ENCODE peak calls at places on chromosome 22, in nine cellular contexts. H, R, U, S, M, C, Y, J and Z are unnamed samples.

GRCh38 chr22:20315337-20316216 is 4.3 kb downstream of the DGCR6L start:
- DNase-seq in H (no peak), R (no peak), U (no peak), S (no peak), M (no peak), C (no peak), Y (no peak), J (no peak), Z (no peak)

GRCh38 chr22:22773427-22773826 is 114.2 kb upstream of the IGLL5 start:
- DNase-seq in H (no peak), R (no peak), U (no peak), S (no peak), M (no peak), C (no peak), Y (no peak), J (no peak), Z (no peak)

GRCh38 chr22:31192513-31192912 is 19.6 kb upstream of the LIMK2 start:
- DNase-seq in H (no peak), R (no peak), U (no peak), S (no peak), M (no peak), C (no peak), Y (no peak), J (peak), Z (no peak)

GRCh38 chr22:20036535-20037392 is 15.9 kb downstream of the TANGO2 start:
- DNase-seq in H (no peak), R (no peak), U (no peak), S (no peak), M (no peak), C (no peak), Y (no peak), J (no peak), Z (no peak)

GRCh38 chr22:46280999-46281623 is 13.3 kb downstream of the TTC38 start:
- DNase-seq in H (no peak), R (no peak), U (peak), S (no peak), M (no peak), C (no peak), Y (no peak), J (no peak), Z (no peak)

GRCh38 chr22:46581580-46582244 is 38.5 kb upstream of the GRAMD4 start:
- DNase-seq in H (no peak), R (no peak), U (no peak), S (no peak), M (no peak), C (no peak), Y (no peak), J (no peak), Z (no peak)

GRCh38 chr22:49541451-49542230 is 286.0 kb downstream of the BRD1 start:
- DNase-seq in H (no peak), R (no peak), U (no peak), S (no peak), M (no peak), C (no peak), Y (no peak), J (no peak), Z (no peak)

GRCh38 chr22:38564669-38565068 is 5.3 kb downstream of the DMC1 start:
- DNase-seq in H (no peak), R (no peak), U (no peak), S (no peak), M (no peak), C (no peak), Y (no peak), J (no peak), Z (no peak)

GRCh38 chr22:37464181-37464580 is 22.0 kb downstream of the MFNG start:
- DNase-seq in H (peak), R (no peak), U (no peak), S (no peak), M (no peak), C (no peak), Y (no peak), J (no peak), Z (no peak)